ENCODE peak calls at places on chromosome 15, in eight cellular contexts. One of them, this sample, is unnamed.

GRCh38 chr15:58551764-58552504 is 120.1 kb downstream of the LIPC start:
- DNase-seq in activated CD4-positive, alpha-beta T cell treated with anti-CD3 and anti-CD28 coated beads for 48 hours: peak
- DNase-seq in activated effector memory CD4-positive, alpha-beta T cell treated with anti-CD3 and anti-CD28 coated beads, Interleukin-2, amount 50 U/mL, for 16 hours: no peak
- DNase-seq in activated T-cell treated with anti-CD3 and anti-CD28 coated beads, Interleukin-2, amount 50 U/mL, for 72 hours: no peak
- DNase-seq in iris pigment epithelial cell: peak
- DNase-seq in retina: peak
- DNase-seq in NCI-H748 treated with DMSO at 0.1 percent for 48 hours: no peak
- DNase-seq in HT1080: peak
- DNase-seq in this sample: peak

GRCh38 chr15:82831894-82832600 is 22.6 kb downstream of the WHAMM start:
- DNase-seq in activated T-cell treated with anti-CD3 and anti-CD28 coated beads, Interleukin-2, amount 50 U/mL, for 72 hours: no peak
- DNase-seq in activated CD4-positive, alpha-beta T cell treated with anti-CD3 and anti-CD28 coated beads for 48 hours: no peak
- DNase-seq in activated effector memory CD4-positive, alpha-beta T cell treated with anti-CD3 and anti-CD28 coated beads, Interleukin-2, amount 50 U/mL, for 16 hours: no peak
- DNase-seq in HT1080: no peak
- DNase-seq in iris pigment epithelial cell: no peak
- DNase-seq in NCI-H748 treated with DMSO at 0.1 percent for 48 hours: no peak
- DNase-seq in retina: no peak
- DNase-seq in this sample: no peak

GRCh38 chr15:78365931-78366330 is 25.8 kb downstream of the CRABP1 start:
- DNase-seq in activated effector memory CD4-positive, alpha-beta T cell treated with anti-CD3 and anti-CD28 coated beads, Interleukin-2, amount 50 U/mL, for 16 hours: no peak
- DNase-seq in activated T-cell treated with anti-CD3 and anti-CD28 coated beads, Interleukin-2, amount 50 U/mL, for 72 hours: no peak
- DNase-seq in NCI-H748 treated with DMSO at 0.1 percent for 48 hours: no peak
- DNase-seq in retina: no peak
- DNase-seq in activated CD4-positive, alpha-beta T cell treated with anti-CD3 and anti-CD28 coated beads for 48 hours: no peak
- DNase-seq in iris pigment epithelial cell: no peak
- DNase-seq in HT1080: no peak
- DNase-seq in this sample: no peak

GRCh38 chr15:51721199-51721960 is 16.1 kb downstream of the LYSMD2 start:
- DNase-seq in retina: no peak
- DNase-seq in activated CD4-positive, alpha-beta T cell treated with anti-CD3 and anti-CD28 coated beads for 48 hours: no peak
- DNase-seq in activated T-cell treated with anti-CD3 and anti-CD28 coated beads, Interleukin-2, amount 50 U/mL, for 72 hours: no peak
- DNase-seq in NCI-H748 treated with DMSO at 0.1 percent for 48 hours: no peak
- DNase-seq in activated effector memory CD4-positive, alpha-beta T cell treated with anti-CD3 and anti-CD28 coated beads, Interleukin-2, amount 50 U/mL, for 16 hours: no peak
- DNase-seq in iris pigment epithelial cell: peak
- DNase-seq in HT1080: no peak
- DNase-seq in this sample: peak

GRCh38 chr15:84598993-84599392 is 1.8 kb upstream of the ZSCAN2 start:
- DNase-seq in retina: peak
- DNase-seq in HT1080: peak
- DNase-seq in activated CD4-positive, alpha-beta T cell treated with anti-CD3 and anti-CD28 coated beads for 48 hours: peak
- DNase-seq in activated effector memory CD4-positive, alpha-beta T cell treated with anti-CD3 and anti-CD28 coated beads, Interleukin-2, amount 50 U/mL, for 16 hours: peak
- DNase-seq in iris pigment epithelial cell: peak
- DNase-seq in activated T-cell treated with anti-CD3 and anti-CD28 coated beads, Interleukin-2, amount 50 U/mL, for 72 hours: peak
- DNase-seq in NCI-H748 treated with DMSO at 0.1 percent for 48 hours: peak
- DNase-seq in this sample: peak

GRCh38 chr15:70512772-70513362 is 250.5 kb downstream of the UACA start:
- DNase-seq in HT1080: peak
- DNase-seq in retina: no peak
- DNase-seq in activated T-cell treated with anti-CD3 and anti-CD28 coated beads, Interleukin-2, amount 50 U/mL, for 72 hours: peak
- DNase-seq in NCI-H748 treated with DMSO at 0.1 percent for 48 hours: no peak
- DNase-seq in activated CD4-positive, alpha-beta T cell treated with anti-CD3 and anti-CD28 coated beads for 48 hours: peak
- DNase-seq in activated effector memory CD4-positive, alpha-beta T cell treated with anti-CD3 and anti-CD28 coated beads, Interleukin-2, amount 50 U/mL, for 16 hours: peak
- DNase-seq in iris pigment epithelial cell: peak
- DNase-seq in this sample: peak

GRCh38 chr15:32029862-32030781 is at the start of gene CHRNA7:
- DNase-seq in activated T-cell treated with anti-CD3 and anti-CD28 coated beads, Interleukin-2, amount 50 U/mL, for 72 hours: peak
- DNase-seq in iris pigment epithelial cell: peak
- DNase-seq in activated CD4-positive, alpha-beta T cell treated with anti-CD3 and anti-CD28 coated beads for 48 hours: peak
- DNase-seq in NCI-H748 treated with DMSO at 0.1 percent for 48 hours: peak
- DNase-seq in retina: peak
- DNase-seq in activated effector memory CD4-positive, alpha-beta T cell treated with anti-CD3 and anti-CD28 coated beads, Interleukin-2, amount 50 U/mL, for 16 hours: peak
- DNase-seq in HT1080: peak
- DNase-seq in this sample: peak

GRCh38 chr15:74222231-74222511 is 14.0 kb upstream of the CCDC33 start:
- DNase-seq in activated CD4-positive, alpha-beta T cell treated with anti-CD3 and anti-CD28 coated beads for 48 hours: no peak
- DNase-seq in activated T-cell treated with anti-CD3 and anti-CD28 coated beads, Interleukin-2, amount 50 U/mL, for 72 hours: no peak
- DNase-seq in activated effector memory CD4-positive, alpha-beta T cell treated with anti-CD3 and anti-CD28 coated beads, Interleukin-2, amount 50 U/mL, for 16 hours: no peak
- DNase-seq in iris pigment epithelial cell: no peak
- DNase-seq in HT1080: no peak
- DNase-seq in NCI-H748 treated with DMSO at 0.1 percent for 48 hours: no peak
- DNase-seq in retina: peak
- DNase-seq in this sample: no peak

GRCh38 chr15:75718326-75718725 is 5.7 kb upstream of the CSPG4 start:
- DNase-seq in iris pigment epithelial cell: peak
- DNase-seq in activated T-cell treated with anti-CD3 and anti-CD28 coated beads, Interleukin-2, amount 50 U/mL, for 72 hours: no peak
- DNase-seq in activated effector memory CD4-positive, alpha-beta T cell treated with anti-CD3 and anti-CD28 coated beads, Interleukin-2, amount 50 U/mL, for 16 hours: no peak
- DNase-seq in HT1080: peak
- DNase-seq in NCI-H748 treated with DMSO at 0.1 percent for 48 hours: no peak
- DNase-seq in activated CD4-positive, alpha-beta T cell treated with anti-CD3 and anti-CD28 coated beads for 48 hours: no peak
- DNase-seq in retina: no peak
- DNase-seq in this sample: peak

GRCh38 chr15:45854455-45855202 is 219.8 kb downstream of the SQOR start:
- DNase-seq in NCI-H748 treated with DMSO at 0.1 percent for 48 hours: no peak
- DNase-seq in iris pigment epithelial cell: no peak
- DNase-seq in retina: no peak
- DNase-seq in activated T-cell treated with anti-CD3 and anti-CD28 coated beads, Interleukin-2, amount 50 U/mL, for 72 hours: no peak
- DNase-seq in HT1080: no peak
- DNase-seq in activated CD4-positive, alpha-beta T cell treated with anti-CD3 and anti-CD28 coated beads for 48 hours: no peak
- DNase-seq in activated effector memory CD4-positive, alpha-beta T cell treated with anti-CD3 and anti-CD28 coated beads, Interleukin-2, amount 50 U/mL, for 16 hours: no peak
- DNase-seq in this sample: peak

GRCh38 chr15:58472821-58473581 is 41.2 kb downstream of the LIPC start:
- DNase-seq in activated effector memory CD4-positive, alpha-beta T cell treated with anti-CD3 and anti-CD28 coated beads, Interleukin-2, amount 50 U/mL, for 16 hours: no peak
- DNase-seq in HT1080: peak
- DNase-seq in retina: no peak
- DNase-seq in activated T-cell treated with anti-CD3 and anti-CD28 coated beads, Interleukin-2, amount 50 U/mL, for 72 hours: peak
- DNase-seq in iris pigment epithelial cell: peak
- DNase-seq in activated CD4-positive, alpha-beta T cell treated with anti-CD3 and anti-CD28 coated beads for 48 hours: peak
- DNase-seq in NCI-H748 treated with DMSO at 0.1 percent for 48 hours: no peak
- DNase-seq in this sample: peak

GRCh38 chr15:40823572-40824343 is 4.8 kb downstream of the PPP1R14D start:
- DNase-seq in retina: no peak
- DNase-seq in HT1080: no peak
- DNase-seq in activated T-cell treated with anti-CD3 and anti-CD28 coated beads, Interleukin-2, amount 50 U/mL, for 72 hours: no peak
- DNase-seq in iris pigment epithelial cell: no peak
- DNase-seq in activated CD4-positive, alpha-beta T cell treated with anti-CD3 and anti-CD28 coated beads for 48 hours: no peak
- DNase-seq in NCI-H748 treated with DMSO at 0.1 percent for 48 hours: peak
- DNase-seq in activated effector memory CD4-positive, alpha-beta T cell treated with anti-CD3 and anti-CD28 coated beads, Interleukin-2, amount 50 U/mL, for 16 hours: no peak
- DNase-seq in this sample: peak

GRCh38 chr15:98174286-98174685 is 213.8 kb downstream of the ARRDC4 start:
- DNase-seq in activated effector memory CD4-positive, alpha-beta T cell treated with anti-CD3 and anti-CD28 coated beads, Interleukin-2, amount 50 U/mL, for 16 hours: no peak
- DNase-seq in NCI-H748 treated with DMSO at 0.1 percent for 48 hours: no peak
- DNase-seq in activated T-cell treated with anti-CD3 and anti-CD28 coated beads, Interleukin-2, amount 50 U/mL, for 72 hours: no peak
- DNase-seq in iris pigment epithelial cell: no peak
- DNase-seq in HT1080: peak
- DNase-seq in activated CD4-positive, alpha-beta T cell treated with anti-CD3 and anti-CD28 coated beads for 48 hours: no peak
- DNase-seq in retina: no peak
- DNase-seq in this sample: peak

GRCh38 chr15:80485370-80486164 is 81.4 kb downstream of the ARNT2 start:
- DNase-seq in activated effector memory CD4-positive, alpha-beta T cell treated with anti-CD3 and anti-CD28 coated beads, Interleukin-2, amount 50 U/mL, for 16 hours: no peak
- DNase-seq in activated T-cell treated with anti-CD3 and anti-CD28 coated beads, Interleukin-2, amount 50 U/mL, for 72 hours: no peak
- DNase-seq in retina: no peak
- DNase-seq in NCI-H748 treated with DMSO at 0.1 percent for 48 hours: peak
- DNase-seq in HT1080: no peak
- DNase-seq in iris pigment epithelial cell: no peak
- DNase-seq in activated CD4-positive, alpha-beta T cell treated with anti-CD3 and anti-CD28 coated beads for 48 hours: no peak
- DNase-seq in this sample: peak

This sample was measured in bronchial epithelial cell.